ENCODE peak calls at places on chromosomes 13 and 19, in seven cellular contexts. One of them, this sample, is unnamed.

GRCh38 chr19:30083125-30083681 is 141.2 kb downstream of the URI1 start:
- DNase-seq in dorsolateral prefrontal cortex: no peak
- DNase-seq in HepG2: no peak
- DNase-seq in fibroblast of the aortic adventitia: no peak
- DNase-seq in ascending aorta: no peak
- DNase-seq in K562: no peak
- DNase-seq in bronchial epithelial cell: no peak
- DNase-seq in this sample: no peak

GRCh38 chr19:46616631-46617322 is 8.1 kb downstream of the PTGIR start:
- DNase-seq in bronchial epithelial cell: peak
- DNase-seq in ascending aorta: no peak
- DNase-seq in HepG2: peak
- DNase-seq in fibroblast of the aortic adventitia: peak
- DNase-seq in dorsolateral prefrontal cortex: no peak
- DNase-seq in K562: peak
- DNase-seq in this sample: peak

GRCh38 chr13:114104626-114105350 is 27.6 kb downstream of the RASA3 start:
- DNase-seq in ascending aorta: peak
- DNase-seq in fibroblast of the aortic adventitia: no peak
- DNase-seq in dorsolateral prefrontal cortex: no peak
- DNase-seq in K562: no peak
- DNase-seq in bronchial epithelial cell: no peak
- DNase-seq in HepG2: no peak
- DNase-seq in this sample: no peak

GRCh38 chr13:30708541-30708940 is 26.8 kb upstream of the ALOX5AP start:
- DNase-seq in K562: no peak
- DNase-seq in fibroblast of the aortic adventitia: peak
- DNase-seq in dorsolateral prefrontal cortex: no peak
- DNase-seq in HepG2: no peak
- DNase-seq in ascending aorta: peak
- DNase-seq in bronchial epithelial cell: peak
- DNase-seq in this sample: no peak

GRCh38 chr13:106118996-106119395 is 416.5 kb downstream of the EFNB2 start:
- DNase-seq in fibroblast of the aortic adventitia: no peak
- DNase-seq in K562: no peak
- DNase-seq in ascending aorta: no peak
- DNase-seq in bronchial epithelial cell: no peak
- DNase-seq in dorsolateral prefrontal cortex: peak
- DNase-seq in HepG2: no peak
- DNase-seq in this sample: no peak

GRCh38 chr13:112842343-112842856 is 126.6 kb upstream of the MCF2L start:
- DNase-seq in bronchial epithelial cell: no peak
- DNase-seq in K562: no peak
- DNase-seq in ascending aorta: no peak
- DNase-seq in dorsolateral prefrontal cortex: no peak
- DNase-seq in fibroblast of the aortic adventitia: peak
- DNase-seq in HepG2: no peak
- DNase-seq in this sample: peak

GRCh38 chr13:21735621-21736401 is 64.9 kb downstream of the FGF9 start:
- DNase-seq in HepG2: no peak
- DNase-seq in ascending aorta: no peak
- DNase-seq in bronchial epithelial cell: no peak
- DNase-seq in K562: no peak
- DNase-seq in fibroblast of the aortic adventitia: no peak
- DNase-seq in dorsolateral prefrontal cortex: peak
- DNase-seq in this sample: no peak

GRCh38 chr19:45306522-45307027 is 16.1 kb downstream of the CKM start:
- DNase-seq in ascending aorta: no peak
- DNase-seq in bronchial epithelial cell: no peak
- DNase-seq in HepG2: no peak
- DNase-seq in fibroblast of the aortic adventitia: no peak
- DNase-seq in K562: peak
- DNase-seq in dorsolateral prefrontal cortex: no peak
- DNase-seq in this sample: peak

GRCh38 chr19:3603121-3603841 is 3.4 kb downstream of the TBXA2R start:
- DNase-seq in dorsolateral prefrontal cortex: no peak
- DNase-seq in K562: no peak
- DNase-seq in ascending aorta: peak
- DNase-seq in fibroblast of the aortic adventitia: no peak
- DNase-seq in HepG2: no peak
- DNase-seq in bronchial epithelial cell: no peak
- DNase-seq in this sample: no peak

GRCh38 chr19:16619456-16619855 is 8.5 kb downstream of the MED26 start:
- DNase-seq in fibroblast of the aortic adventitia: peak
- DNase-seq in bronchial epithelial cell: no peak
- DNase-seq in dorsolateral prefrontal cortex: no peak
- DNase-seq in ascending aorta: no peak
- DNase-seq in K562: no peak
- DNase-seq in HepG2: no peak
- DNase-seq in this sample: no peak

GRCh38 chr19:18062043-18062442 is 24.7 kb downstream of the IL12RB1 start:
- DNase-seq in K562: no peak
- DNase-seq in ascending aorta: no peak
- DNase-seq in HepG2: no peak
- DNase-seq in fibroblast of the aortic adventitia: no peak
- DNase-seq in bronchial epithelial cell: no peak
- DNase-seq in dorsolateral prefrontal cortex: no peak
- DNase-seq in this sample: no peak

GRCh38 chr13:41746259-41746658 is 214.7 kb downstream of the VWA8 start:
- DNase-seq in ascending aorta: no peak
- DNase-seq in K562: no peak
- DNase-seq in dorsolateral prefrontal cortex: no peak
- DNase-seq in fibroblast of the aortic adventitia: peak
- DNase-seq in bronchial epithelial cell: peak
- DNase-seq in HepG2: no peak
- DNase-seq in this sample: no peak

GRCh38 chr19:32339988-32340874 is 5.2 kb upstream of the ZNF507 start:
- DNase-seq in ascending aorta: peak
- DNase-seq in HepG2: peak
- DNase-seq in fibroblast of the aortic adventitia: peak
- DNase-seq in dorsolateral prefrontal cortex: peak
- DNase-seq in K562: peak
- DNase-seq in bronchial epithelial cell: peak
- DNase-seq in this sample: peak

GRCh38 chr19:54266133-54266532 is 9.1 kb upstream of the LILRB5 start:
- DNase-seq in HepG2: peak
- DNase-seq in fibroblast of the aortic adventitia: peak
- DNase-seq in K562: peak
- DNase-seq in bronchial epithelial cell: peak
- DNase-seq in dorsolateral prefrontal cortex: peak
- DNase-seq in ascending aorta: peak
- DNase-seq in this sample: peak

GRCh38 chr13:78978381-78978998 is 319.5 kb upstream of the OBI1 start:
- DNase-seq in fibroblast of the aortic adventitia: peak
- DNase-seq in dorsolateral prefrontal cortex: peak
- DNase-seq in bronchial epithelial cell: peak
- DNase-seq in K562: peak
- DNase-seq in HepG2: peak
- DNase-seq in ascending aorta: no peak
- DNase-seq in this sample: peak

GRCh38 chr13:75796825-75797224 is 160.7 kb downstream of the LMO7 start:
- DNase-seq in fibroblast of the aortic adventitia: no peak
- DNase-seq in K562: no peak
- DNase-seq in bronchial epithelial cell: peak
- DNase-seq in HepG2: no peak
- DNase-seq in dorsolateral prefrontal cortex: no peak
- DNase-seq in ascending aorta: no peak
- DNase-seq in this sample: no peak

GRCh38 chr19:32041681-32042292 is 303.6 kb upstream of the ZNF507 start:
- DNase-seq in fibroblast of the aortic adventitia: peak
- DNase-seq in ascending aorta: no peak
- DNase-seq in bronchial epithelial cell: peak
- DNase-seq in K562: peak
- DNase-seq in HepG2: peak
- DNase-seq in dorsolateral prefrontal cortex: peak
- DNase-seq in this sample: peak

GRCh38 chr19:4310247-4311121 is 6.1 kb downstream of the FSD1 start:
- DNase-seq in dorsolateral prefrontal cortex: no peak
- DNase-seq in fibroblast of the aortic adventitia: no peak
- DNase-seq in bronchial epithelial cell: no peak
- DNase-seq in ascending aorta: no peak
- DNase-seq in HepG2: peak
- DNase-seq in K562: peak
- DNase-seq in this sample: peak

GRCh38 chr19:18636969-18637629 is at the start of gene KLHL26:
- DNase-seq in dorsolateral prefrontal cortex: no peak
- DNase-seq in ascending aorta: no peak
- DNase-seq in K562: no peak
- DNase-seq in fibroblast of the aortic adventitia: no peak
- DNase-seq in HepG2: no peak
- DNase-seq in bronchial epithelial cell: no peak
- DNase-seq in this sample: no peak

GRCh38 chr19:17747205-17748098 is 3.8 kb upstream of the FCHO1 start:
- DNase-seq in K562: peak
- DNase-seq in dorsolateral prefrontal cortex: peak
- DNase-seq in fibroblast of the aortic adventitia: peak
- DNase-seq in ascending aorta: peak
- DNase-seq in HepG2: peak
- DNase-seq in bronchial epithelial cell: peak
- DNase-seq in this sample: peak

GRCh38 chr13:49494645-49495044 is 1.1 kb upstream of the PHF11 start:
- DNase-seq in dorsolateral prefrontal cortex: no peak
- DNase-seq in ascending aorta: no peak
- DNase-seq in fibroblast of the aortic adventitia: no peak
- DNase-seq in K562: no peak
- DNase-seq in bronchial epithelial cell: no peak
- DNase-seq in HepG2: no peak
- DNase-seq in this sample: no peak
- TF ChIP-seq CTCF in dorsolateral prefrontal cortex: no peak
- TF ChIP-seq CTCF in ascending aorta: no peak
- TF ChIP-seq CTCF in fibroblast of the aortic adventitia: no peak
- TF ChIP-seq CTCF in K562: no peak
- TF ChIP-seq CTCF in bronchial epithelial cell: no peak
- TF ChIP-seq CTCF in HepG2: no peak
- TF ChIP-seq CTCF in this sample: no peak

DNA sequence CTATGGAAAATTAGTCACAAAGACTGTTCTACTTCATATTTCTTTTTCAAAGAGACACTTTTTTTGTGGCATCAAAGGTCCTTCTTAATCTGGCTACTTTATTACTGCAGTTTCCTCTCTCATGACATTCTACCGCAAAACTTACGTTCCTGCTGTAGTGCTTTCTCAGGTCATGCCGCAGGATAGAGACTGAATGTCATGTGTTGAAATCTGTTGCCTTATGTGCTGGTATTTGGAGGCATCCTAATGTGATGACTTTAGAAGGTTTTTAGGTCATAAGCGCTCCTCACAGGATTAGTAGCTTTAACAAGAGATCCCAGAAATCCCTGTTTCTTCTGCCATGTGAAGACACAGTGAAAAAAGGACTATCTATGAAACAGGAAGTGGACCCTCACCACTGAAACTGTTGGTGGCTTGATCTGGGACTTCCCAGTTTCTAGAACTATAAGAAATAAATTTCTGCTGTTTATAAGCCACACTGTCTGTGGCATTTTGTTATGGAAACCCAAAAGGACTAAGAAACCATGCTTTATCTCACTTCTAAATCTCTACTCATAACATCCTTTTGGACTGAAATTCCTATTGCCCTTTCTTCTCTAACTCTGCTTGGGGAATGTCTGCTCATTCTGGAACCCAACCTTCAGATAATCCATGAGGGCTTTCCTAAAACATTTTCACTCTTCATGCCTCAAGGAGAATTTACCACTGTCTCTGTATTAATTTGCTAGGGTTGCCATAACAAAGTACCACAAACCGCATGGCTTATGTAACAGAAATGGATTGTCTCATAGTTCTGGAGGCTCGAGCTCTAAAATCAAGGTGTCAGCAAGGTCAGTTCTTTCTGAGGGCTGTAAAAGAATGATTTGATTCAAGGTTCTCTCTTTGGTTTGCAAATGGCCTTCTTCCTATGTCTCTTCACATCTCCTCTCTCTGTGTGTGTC is 209.5 kb downstream of the LACC1 start:
- DNase-seq in fibroblast of the aortic adventitia: no peak
- DNase-seq in ascending aorta: no peak
- DNase-seq in bronchial epithelial cell: no peak
- DNase-seq in K562: no peak
- DNase-seq in dorsolateral prefrontal cortex: no peak
- DNase-seq in HepG2: no peak
- DNase-seq in this sample: no peak
- H3K4me3 ChIP-seq in fibroblast of the aortic adventitia: no peak
- H3K4me3 ChIP-seq in ascending aorta: no peak
- H3K4me3 ChIP-seq in bronchial epithelial cell: no peak
- H3K4me3 ChIP-seq in K562: no peak
- H3K4me3 ChIP-seq in dorsolateral prefrontal cortex: no peak
- H3K4me3 ChIP-seq in HepG2: no peak
- H3K4me3 ChIP-seq in this sample: no peak

DNA sequence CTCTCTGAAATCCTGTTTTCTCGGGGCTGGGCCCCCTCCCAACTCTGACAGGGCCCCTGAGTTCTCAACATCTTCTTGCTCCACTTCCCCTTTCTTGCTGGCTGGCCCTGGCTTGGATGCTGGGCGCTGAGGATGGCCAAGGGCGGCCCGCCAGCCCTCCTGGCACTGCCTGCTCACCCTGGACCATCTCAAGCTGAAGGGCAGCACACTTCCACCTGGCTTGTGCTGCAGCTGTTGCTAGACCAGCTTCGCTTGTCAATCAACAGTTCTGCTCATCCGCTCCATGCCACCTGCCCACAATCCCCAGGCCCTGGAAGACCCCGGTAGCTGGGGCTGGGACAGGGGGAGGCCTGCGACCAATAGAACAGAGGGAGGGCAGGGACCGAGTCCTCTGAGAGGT is 6.9 kb upstream of the GMIP start:
- DNase-seq in bronchial epithelial cell: no peak
- DNase-seq in fibroblast of the aortic adventitia: no peak
- DNase-seq in dorsolateral prefrontal cortex: no peak
- DNase-seq in HepG2: no peak
- DNase-seq in ascending aorta: no peak
- DNase-seq in K562: no peak
- DNase-seq in this sample: no peak
- TF ChIP-seq CTCF in bronchial epithelial cell: no peak
- TF ChIP-seq CTCF in fibroblast of the aortic adventitia: no peak
- TF ChIP-seq CTCF in dorsolateral prefrontal cortex: no peak
- TF ChIP-seq CTCF in HepG2: no peak
- TF ChIP-seq CTCF in ascending aorta: no peak
- TF ChIP-seq CTCF in K562: no peak
- TF ChIP-seq CTCF in this sample: no peak

GRCh38 chr19:1523412-1524205 is at the start of gene PLK5:
- DNase-seq in bronchial epithelial cell: no peak
- DNase-seq in K562: peak
- DNase-seq in dorsolateral prefrontal cortex: no peak
- DNase-seq in HepG2: no peak
- DNase-seq in fibroblast of the aortic adventitia: no peak
- DNase-seq in ascending aorta: no peak
- DNase-seq in this sample: no peak

GRCh38 chr19:1525343-1525742 is 1.5 kb downstream of the PLK5 start:
- DNase-seq in fibroblast of the aortic adventitia: no peak
- DNase-seq in HepG2: no peak
- DNase-seq in ascending aorta: no peak
- DNase-seq in bronchial epithelial cell: no peak
- DNase-seq in K562: no peak
- DNase-seq in dorsolateral prefrontal cortex: no peak
- DNase-seq in this sample: no peak

GRCh38 chr19:1524972-1525325 is 1.1 kb downstream of the PLK5 start:
- DNase-seq in bronchial epithelial cell: no peak
- DNase-seq in HepG2: no peak
- DNase-seq in K562: no peak
- DNase-seq in fibroblast of the aortic adventitia: no peak
- DNase-seq in ascending aorta: no peak
- DNase-seq in dorsolateral prefrontal cortex: no peak
- DNase-seq in this sample: no peak

GRCh38 chr19:1522838-1523237 is 1.0 kb upstream of the PLK5 start:
- DNase-seq in dorsolateral prefrontal cortex: no peak
- DNase-seq in K562: no peak
- DNase-seq in fibroblast of the aortic adventitia: no peak
- DNase-seq in HepG2: no peak
- DNase-seq in bronchial epithelial cell: no peak
- DNase-seq in ascending aorta: no peak
- DNase-seq in this sample: no peak

GRCh38 chr19:1524206-1524971 is 512 bp downstream of the PLK5 start:
- DNase-seq in fibroblast of the aortic adventitia: no peak
- DNase-seq in bronchial epithelial cell: no peak
- DNase-seq in K562: peak
- DNase-seq in dorsolateral prefrontal cortex: no peak
- DNase-seq in ascending aorta: no peak
- DNase-seq in HepG2: no peak
- DNase-seq in this sample: no peak
- H3K4me3 ChIP-seq in fibroblast of the aortic adventitia: no peak
- H3K4me3 ChIP-seq in bronchial epithelial cell: no peak
- H3K4me3 ChIP-seq in K562: peak
- H3K4me3 ChIP-seq in dorsolateral prefrontal cortex: peak
- H3K4me3 ChIP-seq in ascending aorta: peak
- H3K4me3 ChIP-seq in HepG2: no peak
- H3K4me3 ChIP-seq in this sample: no peak